ENCODE peak calls at places on chromosomes 13 and 19, in seven cellular contexts. J is CD8-positive, alpha-beta T cell; P is AG09319; G is lower lobe of right lung; E is activated CD8-positive, alpha-beta T cell treated with anti-CD3 and anti-CD28 coated beads for 36 hours; K is CD4-positive, alpha-beta T cell; B is psoas muscle. W is an unnamed sample.

GRCh38 chr19:38239816-38240215 is 15.8 kb upstream of the DPF1 start:
- DNase-seq in J (no peak), P (no peak), G (no peak), E (no peak), K (no peak), B (no peak), W (no peak)

GRCh38 chr13:94711561-94712286 is 621 bp downstream of the SOX21 start:
- DNase-seq in J (no peak), P (no peak), G (no peak), E (peak; percentile 35), K (no peak), B (no peak), W (peak; percentile 52)

GRCh38 chr19:31349160-31349881 is at the start of gene TSHZ3:
- DNase-seq in J (no peak), P (peak; percentile 81), G (peak; percentile 77), E (peak; percentile 45), K (peak; percentile 19), B (peak; percentile 81), W (no peak)

GRCh38 chr13:33940898-33941297 is 122.9 kb downstream of the RFC3 start:
- DNase-seq in J (no peak), P (no peak), G (no peak), E (no peak), K (no peak), B (no peak), W (no peak)

GRCh38 chr19:13095393-13095784 is 7.3 kb downstream of the LYL1 start:
- DNase-seq in J (no peak), P (no peak), G (no peak), E (peak; percentile 23), K (no peak), B (no peak), W (no peak)

GRCh38 chr13:38409771-38410170 is 60.1 kb downstream of the UFM1 start:
- DNase-seq in J (no peak), P (no peak), G (no peak), E (no peak), K (no peak), B (no peak), W (no peak)

GRCh38 chr13:45932611-45933182 is 81.1 kb upstream of the SIAH3 start:
- DNase-seq in J (no peak), P (no peak), G (no peak), E (no peak), K (no peak), B (no peak), W (no peak)

GRCh38 chr19:2523630-2524311 is 47.8 kb downstream of the GADD45B start:
- DNase-seq in J (no peak), P (no peak), G (no peak), E (no peak), K (no peak), B (no peak), W (no peak)

DNA sequence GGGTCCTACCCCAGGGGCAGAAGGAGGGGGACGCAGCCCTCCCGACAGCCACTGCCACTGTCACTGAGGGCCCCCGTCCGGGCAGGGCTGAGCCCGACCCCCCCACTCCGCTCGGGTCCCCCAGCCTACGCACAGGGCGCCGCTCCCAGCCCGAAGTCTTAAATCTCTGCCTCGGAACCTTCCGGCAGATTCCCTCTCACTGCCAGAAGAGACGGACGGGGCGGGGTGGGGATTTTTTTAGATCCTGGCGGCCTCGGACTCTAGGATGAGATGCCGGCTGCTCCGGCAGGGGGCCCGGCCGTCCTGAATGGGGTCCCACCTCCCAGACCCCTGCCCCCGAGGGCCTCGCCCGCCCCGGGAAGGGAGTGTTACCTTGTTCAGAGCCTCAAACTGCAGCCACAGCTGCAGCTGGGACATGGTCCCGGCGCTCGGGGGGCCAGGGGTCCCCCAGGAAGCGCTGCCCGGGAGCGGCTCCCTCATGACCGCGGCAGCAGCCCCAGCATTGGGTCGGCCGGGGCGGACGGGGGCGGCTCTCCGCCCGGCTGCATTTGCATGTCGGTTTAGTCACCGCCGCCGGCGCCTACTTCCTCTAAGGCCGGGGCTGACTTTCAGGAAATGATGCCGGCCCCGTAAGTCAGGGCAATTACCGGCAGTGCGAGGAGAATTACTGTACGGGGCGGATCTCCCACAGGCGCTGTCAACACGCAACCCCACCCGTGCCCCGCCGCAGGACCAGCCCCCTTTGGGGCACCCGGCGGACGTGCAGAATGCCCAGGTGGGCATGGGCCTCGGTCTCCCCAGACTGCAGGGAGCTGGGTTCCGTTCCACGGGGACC is 28.1 kb downstream of the GPX4 start:
- DNase-seq in J (peak; percentile 88), P (peak; percentile 81), G (peak; percentile 95), E (peak; percentile 96), K (peak; percentile 84), B (peak; percentile 89), W (peak; percentile 90)
- TF ChIP-seq CTCF in J (no peak), P (no peak), G (peak; percentile 10), E (no peak), K (no peak), B (no peak), W (no peak)

GRCh38 chr13:73717632-73718031 is 416.6 kb downstream of the KLF12 start:
- DNase-seq in J (no peak), P (no peak), G (no peak), E (no peak), K (no peak), B (no peak), W (no peak)

GRCh38 chr13:73720216-73720840 is 413.9 kb downstream of the KLF12 start:
- DNase-seq in J (no peak), P (no peak), G (no peak), E (no peak), K (no peak), B (no peak), W (no peak)

GRCh38 chr13:73718248-73718647 is 416.0 kb downstream of the KLF12 start:
- DNase-seq in J (no peak), P (no peak), G (no peak), E (no peak), K (no peak), B (no peak), W (no peak)

GRCh38 chr13:73721571-73721970 is 412.6 kb downstream of the KLF12 start:
- DNase-seq in J (no peak), P (no peak), G (no peak), E (no peak), K (no peak), B (no peak), W (no peak)

GRCh38 chr13:73722120-73722519 is 412.1 kb downstream of the KLF12 start:
- DNase-seq in J (no peak), P (no peak), G (no peak), E (peak; percentile 31), K (no peak), B (no peak), W (peak; percentile 29)
- TF ChIP-seq CTCF in J (peak; percentile 23), P (peak; percentile 37), G (no peak), E (no peak), K (peak; percentile 14), B (no peak), W (no peak)

GRCh38 chr19:531009-531752 is 379 bp upstream of the CDC34 start:
- DNase-seq in J (peak; percentile 82), P (peak; percentile 49), G (peak; percentile 85), E (peak; percentile 88), K (peak; percentile 76), B (peak; percentile 87), W (peak; percentile 99)
- TF ChIP-seq CTCF in J (no peak), P (peak; percentile 18), G (no peak), E (no peak), K (no peak), B (no peak), W (peak; percentile 5)

DNA sequence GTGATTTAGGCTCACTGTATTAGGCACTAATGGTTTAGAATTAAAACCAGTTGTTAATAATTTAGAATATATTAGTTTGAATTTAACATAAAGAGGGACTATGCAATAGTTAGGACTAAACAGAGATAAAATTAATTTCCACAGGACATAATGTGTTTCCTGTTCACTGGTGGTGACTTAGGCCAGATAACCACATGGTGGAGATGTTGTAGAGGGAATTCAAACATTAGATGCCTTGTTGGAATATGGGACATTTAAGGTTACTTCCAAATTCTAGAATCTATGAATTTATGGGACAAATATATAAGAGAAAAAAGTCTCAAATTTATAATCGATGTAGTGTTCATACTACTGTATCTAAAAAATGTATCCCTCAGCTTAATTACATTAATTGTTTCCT is 615.5 kb upstream of the KLHL1 start:
- DNase-seq in J (no peak), P (no peak), G (no peak), E (no peak), K (no peak), B (no peak), W (no peak)
- TF ChIP-seq CTCF in J (no peak), P (peak; percentile 20), G (no peak), E (no peak), K (no peak), B (no peak), W (no peak)

GRCh38 chr13:81677857-81678256 is 1336.9 kb upstream of the SPRY2 start:
- DNase-seq in J (no peak), P (no peak), G (no peak), E (no peak), K (no peak), B (no peak), W (no peak)

GRCh38 chr13:81686877-81687276 is 1346.0 kb upstream of the SPRY2 start:
- DNase-seq in J (no peak), P (no peak), G (no peak), E (no peak), K (no peak), B (no peak), W (no peak)

GRCh38 chr13:81683526-81683925 is 1342.6 kb upstream of the SPRY2 start:
- DNase-seq in J (no peak), P (no peak), G (no peak), E (no peak), K (no peak), B (no peak), W (no peak)
- TF ChIP-seq CTCF in J (no peak), P (no peak), G (no peak), E (no peak), K (no peak), B (no peak), W (no peak)

DNA sequence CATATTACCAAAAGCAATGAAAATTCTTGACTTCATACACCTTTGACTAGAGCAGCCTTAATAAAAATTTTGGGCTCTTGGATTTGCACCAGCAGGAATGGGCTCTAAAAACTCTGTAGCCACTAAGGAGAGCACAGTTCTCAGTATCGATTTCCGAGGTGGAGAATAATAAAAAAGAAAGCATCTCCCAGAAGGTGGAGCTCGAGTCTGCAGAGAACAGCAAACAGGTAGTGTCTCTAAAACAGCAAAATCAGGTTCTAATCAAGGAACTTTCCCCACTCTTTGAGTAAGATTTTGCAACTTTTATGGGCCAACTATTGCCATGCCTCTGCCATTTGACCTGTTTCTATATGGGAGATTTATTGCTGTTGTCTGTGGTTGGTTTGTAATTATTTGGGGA is 258.7 kb upstream of the GPC6 start:
- DNase-seq in J (no peak), P (no peak), G (no peak), E (no peak), K (no peak), B (no peak), W (no peak)
- TF ChIP-seq CTCF in J (no peak), P (peak; percentile 6), G (no peak), E (no peak), K (no peak), B (no peak), W (no peak)

GRCh38 chr19:4700573-4700970 is 23.1 kb downstream of the DPP9 start:
- DNase-seq in J (no peak), P (no peak), G (no peak), E (no peak), K (no peak), B (no peak), W (no peak)
- TF ChIP-seq CTCF in J (no peak), P (no peak), G (no peak), E (no peak), K (no peak), B (no peak), W (no peak)

GRCh38 chr19:57706346-57706745 is 2.7 kb downstream of the ZNF154 start:
- DNase-seq in J (no peak), P (no peak), G (no peak), E (no peak), K (no peak), B (no peak), W (no peak)
- TF ChIP-seq CTCF in J (no peak), P (no peak), G (no peak), E (no peak), K (no peak), B (no peak), W (no peak)